ENCODE peak calls at places on chromosomes 4 and X, in five cellular contexts. One of them, this sample, is unnamed.

GRCh38 chr4:145315828-145316227 is 135.4 kb upstream of the OTUD4 start:
- DNase-seq in cardiac muscle cell: peak
- DNase-seq in right lobe of liver: no peak
- DNase-seq in MCF 10A: no peak
- DNase-seq in neural crest cell: no peak
- DNase-seq in this sample: no peak

GRCh38 chr4:124253080-124253479 is 459.5 kb downstream of the ANKRD50 start:
- DNase-seq in neural crest cell: no peak
- DNase-seq in cardiac muscle cell: no peak
- DNase-seq in MCF 10A: no peak
- DNase-seq in right lobe of liver: no peak
- DNase-seq in this sample: no peak

GRCh38 chr4:109548655-109549054 is 11.4 kb upstream of the MCUB start:
- DNase-seq in neural crest cell: no peak
- DNase-seq in cardiac muscle cell: peak
- DNase-seq in right lobe of liver: no peak
- DNase-seq in MCF 10A: peak
- DNase-seq in this sample: no peak

GRCh38 chrX:101745046-101745445 is 85.4 kb upstream of the ARMCX2 start:
- DNase-seq in right lobe of liver: no peak
- DNase-seq in MCF 10A: no peak
- DNase-seq in cardiac muscle cell: no peak
- DNase-seq in neural crest cell: no peak
- DNase-seq in this sample: no peak

GRCh38 chr4:53800741-53801140 is 209.5 kb upstream of the LNX1 start:
- DNase-seq in neural crest cell: no peak
- DNase-seq in MCF 10A: no peak
- DNase-seq in right lobe of liver: no peak
- DNase-seq in cardiac muscle cell: no peak
- DNase-seq in this sample: no peak

GRCh38 chr4:24753519-24753918 is 41.9 kb upstream of the SOD3 start:
- DNase-seq in cardiac muscle cell: no peak
- DNase-seq in MCF 10A: peak
- DNase-seq in neural crest cell: no peak
- DNase-seq in right lobe of liver: no peak
- DNase-seq in this sample: no peak

GRCh38 chrX:130028196-130028595 is 45.8 kb downstream of the BCORL1 start:
- DNase-seq in neural crest cell: no peak
- DNase-seq in MCF 10A: peak
- DNase-seq in cardiac muscle cell: peak
- DNase-seq in right lobe of liver: no peak
- DNase-seq in this sample: no peak

GRCh38 chr4:39637572-39638357 is 900 bp downstream of the SMIM14 start:
- DNase-seq in neural crest cell: peak
- DNase-seq in cardiac muscle cell: peak
- DNase-seq in MCF 10A: peak
- DNase-seq in right lobe of liver: peak
- DNase-seq in this sample: peak

GRCh38 chrX:123731987-123732678 is 719 bp downstream of the THOC2 start:
- DNase-seq in MCF 10A: peak
- DNase-seq in neural crest cell: peak
- DNase-seq in right lobe of liver: peak
- DNase-seq in cardiac muscle cell: peak
- DNase-seq in this sample: no peak

GRCh38 chr4:31124008-31124645 is 404.0 kb downstream of the PCDH7 start:
- DNase-seq in neural crest cell: no peak
- DNase-seq in MCF 10A: no peak
- DNase-seq in cardiac muscle cell: no peak
- DNase-seq in right lobe of liver: no peak
- DNase-seq in this sample: no peak

GRCh38 chr4:70829492-70829891 is 10.2 kb downstream of the GRSF1 start:
- DNase-seq in cardiac muscle cell: no peak
- DNase-seq in right lobe of liver: no peak
- DNase-seq in MCF 10A: no peak
- DNase-seq in neural crest cell: no peak
- DNase-seq in this sample: no peak

GRCh38 chrX:69133561-69134542 is 31.4 kb downstream of the PJA1 start:
- DNase-seq in MCF 10A: peak
- DNase-seq in right lobe of liver: no peak
- DNase-seq in cardiac muscle cell: peak
- DNase-seq in neural crest cell: peak
- DNase-seq in this sample: no peak

GRCh38 chr4:33841120-33841519 is 2403.2 kb downstream of the ARAP2 start:
- DNase-seq in MCF 10A: no peak
- DNase-seq in cardiac muscle cell: no peak
- DNase-seq in right lobe of liver: no peak
- DNase-seq in neural crest cell: no peak
- DNase-seq in this sample: no peak

GRCh38 chr4:164383187-164384181 is 370.4 kb upstream of the SMIM31 start:
- DNase-seq in cardiac muscle cell: no peak
- DNase-seq in right lobe of liver: no peak
- DNase-seq in MCF 10A: peak
- DNase-seq in neural crest cell: peak
- DNase-seq in this sample: peak

GRCh38 chr4:40038972-40039371 is 17.7 kb upstream of the N4BP2 start:
- DNase-seq in cardiac muscle cell: peak
- DNase-seq in MCF 10A: peak
- DNase-seq in right lobe of liver: no peak
- DNase-seq in neural crest cell: no peak
- DNase-seq in this sample: no peak

GRCh38 chr4:187687701-187688100 is 307.9 kb upstream of the ZFP42 start:
- DNase-seq in MCF 10A: peak
- DNase-seq in neural crest cell: no peak
- DNase-seq in cardiac muscle cell: no peak
- DNase-seq in right lobe of liver: no peak
- DNase-seq in this sample: no peak

GRCh38 chr4:160351018-160351417 is 1248.1 kb downstream of the RAPGEF2 start:
- DNase-seq in cardiac muscle cell: no peak
- DNase-seq in right lobe of liver: no peak
- DNase-seq in neural crest cell: no peak
- DNase-seq in MCF 10A: no peak
- DNase-seq in this sample: no peak

GRCh38 chrX:153885968-153886903 is at the start of gene L1CAM:
- DNase-seq in MCF 10A: no peak
- DNase-seq in right lobe of liver: no peak
- DNase-seq in cardiac muscle cell: no peak
- DNase-seq in neural crest cell: no peak
- DNase-seq in this sample: no peak

GRCh38 chrX:155070975-155071693 is at the start of the genes BRCC3, CMC4 and MTCP1:
- DNase-seq in cardiac muscle cell: peak
- DNase-seq in right lobe of liver: peak
- DNase-seq in neural crest cell: peak
- DNase-seq in MCF 10A: peak
- DNase-seq in this sample: peak

GRCh38 chr4:139227729-139228404 is 50.8 kb upstream of the ELF2 start:
- DNase-seq in right lobe of liver: no peak
- DNase-seq in neural crest cell: no peak
- DNase-seq in cardiac muscle cell: no peak
- DNase-seq in MCF 10A: peak
- DNase-seq in this sample: no peak

GRCh38 chr4:37675587-37676290 is 10.4 kb downstream of the RELL1 start:
- DNase-seq in cardiac muscle cell: no peak
- DNase-seq in neural crest cell: no peak
- DNase-seq in right lobe of liver: peak
- DNase-seq in MCF 10A: no peak
- DNase-seq in this sample: no peak

GRCh38 chr4:18039113-18039512 is 17.6 kb upstream of the LCORL start:
- DNase-seq in MCF 10A: peak
- DNase-seq in cardiac muscle cell: no peak
- DNase-seq in neural crest cell: no peak
- DNase-seq in right lobe of liver: no peak
- DNase-seq in this sample: no peak

GRCh38 chr4:24470681-24471622 is 113.4 kb downstream of the DHX15 start:
- DNase-seq in right lobe of liver: no peak
- DNase-seq in MCF 10A: no peak
- DNase-seq in cardiac muscle cell: peak
- DNase-seq in neural crest cell: peak
- DNase-seq in this sample: peak

GRCh38 chr4:1396806-1397455 is 9.3 kb downstream of the NKX1-1 start:
- DNase-seq in right lobe of liver: no peak
- DNase-seq in MCF 10A: no peak
- DNase-seq in cardiac muscle cell: no peak
- DNase-seq in neural crest cell: no peak
- DNase-seq in this sample: no peak

GRCh38 chr4:97349468-97350186 is 793.6 kb downstream of the STPG2 start:
- DNase-seq in neural crest cell: no peak
- DNase-seq in cardiac muscle cell: no peak
- DNase-seq in MCF 10A: no peak
- DNase-seq in right lobe of liver: no peak
- DNase-seq in this sample: no peak

GRCh38 chrX:45295587-45295986 is 94.9 kb upstream of the DIPK2B start:
- DNase-seq in right lobe of liver: no peak
- DNase-seq in MCF 10A: peak
- DNase-seq in neural crest cell: no peak
- DNase-seq in cardiac muscle cell: peak
- DNase-seq in this sample: no peak

GRCh38 chr4:1156069-1156468 is 16.3 kb downstream of the SPON2 start:
- DNase-seq in cardiac muscle cell: no peak
- DNase-seq in right lobe of liver: no peak
- DNase-seq in neural crest cell: no peak
- DNase-seq in MCF 10A: no peak
- DNase-seq in this sample: no peak

GRCh38 chr4:185194924-185195632 is 8.7 kb downstream of the CFAP97 start:
- DNase-seq in MCF 10A: no peak
- DNase-seq in right lobe of liver: no peak
- DNase-seq in cardiac muscle cell: no peak
- DNase-seq in neural crest cell: no peak
- DNase-seq in this sample: no peak
- TF ChIP-seq CTCF in MCF 10A: no peak
- TF ChIP-seq CTCF in right lobe of liver: no peak
- TF ChIP-seq CTCF in cardiac muscle cell: no peak
- TF ChIP-seq CTCF in neural crest cell: no peak
- TF ChIP-seq CTCF in this sample: no peak

DNA sequence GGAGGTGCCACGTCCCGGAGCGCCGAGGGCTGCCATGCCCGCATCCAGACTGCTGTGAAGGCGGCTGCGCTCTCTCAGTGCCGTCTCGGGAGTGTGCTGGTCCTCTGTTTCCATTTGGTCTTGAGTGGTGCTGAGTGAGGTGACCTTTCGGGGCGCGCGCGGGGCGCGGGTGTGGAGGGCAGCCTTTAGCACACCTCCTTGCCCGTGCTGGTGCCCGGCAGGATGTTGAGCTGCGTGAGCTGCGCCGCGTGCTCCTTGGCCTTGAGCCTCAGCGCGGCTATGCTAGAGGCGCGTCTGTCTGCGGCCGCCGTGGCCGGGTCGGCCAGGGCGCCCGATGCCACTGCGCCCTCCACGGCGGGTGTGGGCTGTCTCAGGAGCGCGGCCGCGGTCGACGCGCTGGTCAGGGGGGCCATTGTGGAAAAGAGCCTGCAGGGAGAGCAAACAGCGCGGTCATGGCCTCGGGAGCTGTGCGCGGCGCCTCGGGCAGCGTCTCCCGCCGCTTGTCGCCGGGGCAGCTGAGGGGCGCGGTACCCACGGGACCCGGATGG is 11.2 kb downstream of the ARX start:
- DNase-seq in right lobe of liver: no peak
- DNase-seq in cardiac muscle cell: no peak
- DNase-seq in neural crest cell: no peak
- DNase-seq in MCF 10A: no peak
- DNase-seq in this sample: no peak
- TF ChIP-seq CTCF in right lobe of liver: no peak
- TF ChIP-seq CTCF in cardiac muscle cell: no peak
- TF ChIP-seq CTCF in neural crest cell: no peak
- TF ChIP-seq CTCF in MCF 10A: no peak
- TF ChIP-seq CTCF in this sample: no peak

DNA sequence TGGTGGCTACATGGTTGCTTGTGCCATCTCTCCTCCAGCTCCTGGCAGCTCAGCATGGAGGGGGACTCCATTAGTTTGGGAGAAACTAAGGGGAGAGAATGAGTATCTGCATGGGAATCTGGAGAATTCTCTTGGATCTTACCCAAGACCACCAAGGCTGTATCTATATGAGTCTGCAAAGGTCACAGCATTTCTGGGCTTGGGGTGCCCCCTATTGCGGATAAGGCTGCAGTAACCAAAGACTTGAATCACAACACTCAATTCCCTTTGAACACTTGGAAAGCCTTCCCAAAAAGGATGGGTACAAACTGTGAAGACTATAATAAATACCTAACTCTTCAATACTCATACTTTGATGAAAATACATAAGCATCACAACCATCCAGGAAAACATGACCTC is 623.5 kb upstream of the NR3C2 start:
- DNase-seq in cardiac muscle cell: no peak
- DNase-seq in neural crest cell: no peak
- DNase-seq in right lobe of liver: no peak
- DNase-seq in MCF 10A: no peak
- DNase-seq in this sample: no peak
- TF ChIP-seq CTCF in cardiac muscle cell: no peak
- TF ChIP-seq CTCF in neural crest cell: no peak
- TF ChIP-seq CTCF in right lobe of liver: no peak
- TF ChIP-seq CTCF in MCF 10A: no peak
- TF ChIP-seq CTCF in this sample: no peak

DNA sequence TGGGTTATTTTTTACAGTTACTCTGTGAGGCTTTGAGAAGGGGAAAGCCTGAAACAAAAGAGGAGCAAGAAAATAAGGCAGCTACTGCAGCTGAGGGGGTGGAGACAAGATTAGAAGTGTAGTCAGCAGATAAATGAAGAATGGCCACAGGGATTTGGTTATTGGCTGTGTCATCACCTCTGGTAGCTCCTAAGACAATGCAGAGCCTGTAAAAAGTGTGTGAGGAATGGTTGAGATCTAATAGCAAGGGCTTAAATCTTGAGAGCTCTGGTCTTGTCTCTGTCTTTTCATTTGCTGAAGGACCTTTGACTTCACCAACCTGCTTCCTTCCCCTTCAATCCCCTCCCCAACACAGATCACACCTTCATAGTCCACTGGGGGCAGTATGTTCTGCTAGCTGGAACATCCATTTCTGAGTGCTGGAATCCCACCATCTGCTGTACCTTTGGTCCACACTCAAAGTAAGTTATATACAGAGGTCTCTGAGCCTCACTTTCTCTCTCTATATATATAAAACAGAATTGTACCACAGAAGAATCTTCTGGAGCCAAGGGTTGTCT is 213.7 kb upstream of the ZIC3 start:
- DNase-seq in right lobe of liver: no peak
- DNase-seq in cardiac muscle cell: no peak
- DNase-seq in MCF 10A: no peak
- DNase-seq in neural crest cell: no peak
- DNase-seq in this sample: no peak
- TF ChIP-seq CTCF in right lobe of liver: no peak
- TF ChIP-seq CTCF in cardiac muscle cell: no peak
- TF ChIP-seq CTCF in MCF 10A: no peak
- TF ChIP-seq CTCF in neural crest cell: no peak
- TF ChIP-seq CTCF in this sample: no peak

This sample was measured in progenitor cell of endocrine pancreas.